ENCODE peak calls at places on chromosomes 5 and 9, in four cellular contexts. One of them, this sample, is unnamed.

GRCh38 chr9:107465467-107466451 is 23.8 kb downstream of the KLF4 start:
- DNase-seq in WTC11: peak
- DNase-seq in HepG2: no peak
- DNase-seq in GM12878: no peak
- DNase-seq in this sample: peak

GRCh38 chr5:127133071-127133470 is 59.8 kb upstream of the C5orf63 start:
- DNase-seq in WTC11: no peak
- DNase-seq in HepG2: no peak
- DNase-seq in GM12878: no peak
- DNase-seq in this sample: no peak

GRCh38 chr5:125390316-125390715 is 643.9 kb upstream of the ZNF608 start:
- DNase-seq in WTC11: no peak
- DNase-seq in HepG2: no peak
- DNase-seq in GM12878: no peak
- DNase-seq in this sample: no peak

GRCh38 chr5:169091396-169091980 is 209.5 kb downstream of the SLIT3 start:
- DNase-seq in WTC11: no peak
- DNase-seq in HepG2: no peak
- DNase-seq in GM12878: no peak
- DNase-seq in this sample: no peak

GRCh38 chr9:137390553-137391410 is 32.2 kb downstream of the EXD3 start:
- DNase-seq in WTC11: no peak
- DNase-seq in HepG2: no peak
- DNase-seq in GM12878: no peak
- DNase-seq in this sample: no peak

GRCh38 chr5:53490747-53491146 is 10.3 kb downstream of the FST start:
- DNase-seq in WTC11: no peak
- DNase-seq in HepG2: peak
- DNase-seq in GM12878: no peak
- DNase-seq in this sample: no peak

GRCh38 chr9:21685502-21685901 is 116.9 kb upstream of the MTAP start:
- DNase-seq in WTC11: no peak
- DNase-seq in HepG2: no peak
- DNase-seq in GM12878: no peak
- DNase-seq in this sample: no peak

GRCh38 chr5:6496207-6496584 is 47.5 kb downstream of the UBE2QL1 start:
- DNase-seq in WTC11: no peak
- DNase-seq in HepG2: no peak
- DNase-seq in GM12878: peak
- DNase-seq in this sample: no peak

GRCh38 chr9:8014987-8015682 is 215.6 kb upstream of the DMAC1 start:
- DNase-seq in WTC11: no peak
- DNase-seq in HepG2: no peak
- DNase-seq in GM12878: no peak
- DNase-seq in this sample: no peak

GRCh38 chr9:78280982-78281668 is 15.8 kb upstream of the PSAT1 start:
- DNase-seq in WTC11: no peak
- DNase-seq in HepG2: peak
- DNase-seq in GM12878: no peak
- DNase-seq in this sample: no peak

GRCh38 chr5:75510417-75510835 is 1.0 kb downstream of the CERT1 start:
- DNase-seq in WTC11: no peak
- DNase-seq in HepG2: peak
- DNase-seq in GM12878: no peak
- DNase-seq in this sample: no peak

GRCh38 chr5:78795757-78796156 is 147.2 kb upstream of the LHFPL2 start:
- DNase-seq in WTC11: no peak
- DNase-seq in HepG2: peak
- DNase-seq in GM12878: no peak
- DNase-seq in this sample: no peak

GRCh38 chr9:89676281-89676680 is 71.5 kb downstream of the GADD45G start:
- DNase-seq in WTC11: no peak
- DNase-seq in HepG2: no peak
- DNase-seq in GM12878: no peak
- DNase-seq in this sample: no peak

GRCh38 chr5:663436-664342 is 29.5 kb downstream of the TPPP start:
- DNase-seq in WTC11: no peak
- DNase-seq in HepG2: no peak
- DNase-seq in GM12878: no peak
- DNase-seq in this sample: no peak

GRCh38 chr5:7169240-7169878 is 226.6 kb upstream of the ADCY2 start:
- DNase-seq in WTC11: no peak
- DNase-seq in HepG2: no peak
- DNase-seq in GM12878: no peak
- DNase-seq in this sample: no peak

GRCh38 chr9:36548454-36548853 is 24.2 kb upstream of the MELK start:
- DNase-seq in WTC11: no peak
- DNase-seq in HepG2: no peak
- DNase-seq in GM12878: no peak
- DNase-seq in this sample: no peak

GRCh38 chr5:41921874-41922273 is 3.2 kb upstream of the FBXO4 start:
- DNase-seq in WTC11: no peak
- DNase-seq in HepG2: no peak
- DNase-seq in GM12878: no peak
- DNase-seq in this sample: no peak

GRCh38 chr9:116389546-116390305 is 236.1 kb downstream of the PAPPA start:
- DNase-seq in WTC11: no peak
- DNase-seq in HepG2: no peak
- DNase-seq in GM12878: no peak
- DNase-seq in this sample: no peak

GRCh38 chr5:86665984-86666760 is 48.4 kb downstream of the COX7C start:
- DNase-seq in WTC11: peak
- DNase-seq in HepG2: no peak
- DNase-seq in GM12878: peak
- DNase-seq in this sample: no peak

GRCh38 chr5:128259530-128260145 is 176.1 kb downstream of the SLC12A2 start:
- DNase-seq in WTC11: no peak
- DNase-seq in HepG2: no peak
- DNase-seq in GM12878: no peak
- DNase-seq in this sample: no peak

GRCh38 chr5:176650354-176650884 is 3.1 kb downstream of the TSPAN17 start:
- DNase-seq in WTC11: no peak
- DNase-seq in HepG2: no peak
- DNase-seq in GM12878: no peak
- DNase-seq in this sample: peak

GRCh38 chr9:124940521-124940893 is 376 bp downstream of the GOLGA1 start:
- DNase-seq in WTC11: no peak
- DNase-seq in HepG2: no peak
- DNase-seq in GM12878: no peak
- DNase-seq in this sample: no peak

GRCh38 chr5:133485468-133485867 is 126.9 kb downstream of the FSTL4 start:
- DNase-seq in WTC11: no peak
- DNase-seq in HepG2: no peak
- DNase-seq in GM12878: no peak
- DNase-seq in this sample: no peak

GRCh38 chr9:106324071-106324470 is 538.9 kb upstream of the ZNF462 start:
- DNase-seq in WTC11: no peak
- DNase-seq in HepG2: no peak
- DNase-seq in GM12878: no peak
- DNase-seq in this sample: no peak

GRCh38 chr5:121870489-121870888 is 18.8 kb downstream of the FTMT start:
- DNase-seq in WTC11: no peak
- DNase-seq in HepG2: no peak
- DNase-seq in GM12878: no peak
- DNase-seq in this sample: no peak

GRCh38 chr5:54590824-54591223 is 73.3 kb downstream of the SNX18 start:
- DNase-seq in WTC11: no peak
- DNase-seq in HepG2: no peak
- DNase-seq in GM12878: no peak
- DNase-seq in this sample: no peak

GRCh38 chr9:4339783-4340335 is 40.0 kb upstream of the GLIS3 start:
- DNase-seq in WTC11: no peak
- DNase-seq in HepG2: no peak
- DNase-seq in GM12878: peak
- DNase-seq in this sample: no peak

GRCh38 chr5:123156577-123157296 is 67.7 kb downstream of the PRDM6 start:
- DNase-seq in WTC11: no peak
- DNase-seq in HepG2: no peak
- DNase-seq in GM12878: no peak
- DNase-seq in this sample: no peak

GRCh38 chr5:84384604-84385575 is at the start of gene EDIL3:
- DNase-seq in WTC11: peak
- DNase-seq in HepG2: no peak
- DNase-seq in GM12878: no peak
- DNase-seq in this sample: no peak

GRCh38 chr5:73964352-73964751 is 338.4 kb downstream of the ARHGEF28 start:
- DNase-seq in WTC11: no peak
- DNase-seq in HepG2: no peak
- DNase-seq in GM12878: no peak
- DNase-seq in this sample: no peak

GRCh38 chr9:96398582-96399334 is 15.2 kb upstream of the SLC35D2 start:
- DNase-seq in WTC11: no peak
- DNase-seq in HepG2: no peak
- DNase-seq in GM12878: no peak
- DNase-seq in this sample: no peak

GRCh38 chr9:20650313-20650712 is 28.0 kb upstream of the MLLT3 start:
- DNase-seq in WTC11: no peak
- DNase-seq in HepG2: no peak
- DNase-seq in GM12878: no peak
- DNase-seq in this sample: no peak

GRCh38 chr9:114224247-114224610 is 68.9 kb downstream of the COL27A1 start:
- DNase-seq in WTC11: no peak
- DNase-seq in HepG2: peak
- DNase-seq in GM12878: no peak
- DNase-seq in this sample: no peak

GRCh38 chr9:105661011-105661410 is 1.2 kb upstream of the TAL2 start:
- DNase-seq in WTC11: no peak
- DNase-seq in HepG2: no peak
- DNase-seq in GM12878: no peak
- DNase-seq in this sample: no peak

GRCh38 chr5:28084069-28084468 is 1045.7 kb upstream of the CDH9 start:
- DNase-seq in WTC11: no peak
- DNase-seq in HepG2: no peak
- DNase-seq in GM12878: no peak
- DNase-seq in this sample: no peak

GRCh38 chr9:116978155-116978554 is 291.1 kb downstream of the TRIM32 start:
- DNase-seq in WTC11: no peak
- DNase-seq in HepG2: no peak
- DNase-seq in GM12878: no peak
- DNase-seq in this sample: no peak

GRCh38 chr5:162456096-162456495 is 388.5 kb downstream of the GABRG2 start:
- DNase-seq in WTC11: no peak
- DNase-seq in HepG2: no peak
- DNase-seq in GM12878: no peak
- DNase-seq in this sample: no peak
- TF ChIP-seq ETV6 in WTC11: no peak
- TF ChIP-seq ETV6 in HepG2: no peak
- TF ChIP-seq ETV6 in GM12878: no peak
- TF ChIP-seq ETV6 in this sample: no peak

DNA sequence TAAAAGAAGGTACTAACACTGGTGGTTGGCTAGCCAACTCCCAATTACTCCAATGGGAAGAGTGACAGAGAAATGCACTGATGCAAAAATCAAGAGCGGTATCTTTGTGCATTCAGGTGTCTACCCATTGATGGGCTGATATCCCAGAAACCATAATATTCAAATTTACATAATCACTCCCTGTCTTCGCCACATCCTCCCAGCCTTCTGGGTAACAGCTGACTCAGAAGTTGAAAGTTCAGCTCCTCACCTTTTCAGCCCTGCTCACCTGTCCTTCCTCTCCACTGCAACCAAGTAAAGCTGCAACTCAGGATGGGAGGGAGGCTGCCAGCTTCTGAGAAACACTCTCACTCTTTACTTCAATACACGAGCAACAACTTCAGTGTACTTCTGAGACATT is 6.9 kb downstream of the SUSD1 start:
- DNase-seq in WTC11: no peak
- DNase-seq in HepG2: no peak
- DNase-seq in GM12878: no peak
- DNase-seq in this sample: no peak
- TF ChIP-seq ETV6 in WTC11: no peak
- TF ChIP-seq ETV6 in HepG2: no peak
- TF ChIP-seq ETV6 in GM12878: no peak
- TF ChIP-seq ETV6 in this sample: no peak

GRCh38 chr9:131119600-131119999 is 5.8 kb upstream of the NUP214 start:
- DNase-seq in WTC11: no peak
- DNase-seq in HepG2: no peak
- DNase-seq in GM12878: no peak
- DNase-seq in this sample: peak
- TF ChIP-seq ETV6 in WTC11: no peak
- TF ChIP-seq ETV6 in HepG2: no peak
- TF ChIP-seq ETV6 in GM12878: no peak
- TF ChIP-seq ETV6 in this sample: no peak

DNA sequence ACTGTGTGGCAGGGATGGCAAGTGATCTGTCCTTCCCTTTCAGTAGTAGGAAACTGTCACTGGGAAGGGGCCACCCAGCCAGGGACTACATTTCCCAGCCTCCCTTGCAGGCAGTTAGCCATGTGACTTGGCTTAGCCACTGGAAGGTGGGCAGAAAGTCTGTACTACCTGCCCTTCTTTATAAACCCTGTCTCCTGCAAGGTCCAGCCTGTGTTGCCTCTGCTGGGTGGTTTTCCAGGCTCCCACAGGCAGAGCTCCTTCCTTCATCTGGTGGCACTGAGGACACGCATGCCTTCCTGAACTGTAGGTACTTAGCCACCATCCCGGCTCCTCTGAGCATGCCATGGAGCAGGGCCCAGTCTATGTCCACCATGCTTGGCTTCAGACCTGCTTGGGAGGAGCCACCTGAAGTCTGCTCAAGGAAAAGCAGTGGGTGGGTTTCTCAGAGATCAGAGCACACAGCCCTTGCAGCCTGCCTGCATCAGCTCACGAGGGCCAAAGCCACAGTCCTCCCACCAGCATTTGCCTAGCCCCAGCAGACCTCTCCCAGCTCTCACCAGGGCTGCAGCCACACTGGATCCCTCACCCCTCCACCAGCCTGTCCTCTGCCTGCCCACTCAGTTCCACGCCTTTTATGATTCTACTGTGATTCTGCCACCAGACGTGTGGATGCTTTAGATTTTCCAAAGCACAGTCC is 16.7 kb upstream of the SLC25A51 start:
- DNase-seq in WTC11: peak
- DNase-seq in HepG2: no peak
- DNase-seq in GM12878: no peak
- DNase-seq in this sample: peak
- TF ChIP-seq ETV6 in WTC11: no peak
- TF ChIP-seq ETV6 in HepG2: no peak
- TF ChIP-seq ETV6 in GM12878: no peak
- TF ChIP-seq ETV6 in this sample: no peak

DNA sequence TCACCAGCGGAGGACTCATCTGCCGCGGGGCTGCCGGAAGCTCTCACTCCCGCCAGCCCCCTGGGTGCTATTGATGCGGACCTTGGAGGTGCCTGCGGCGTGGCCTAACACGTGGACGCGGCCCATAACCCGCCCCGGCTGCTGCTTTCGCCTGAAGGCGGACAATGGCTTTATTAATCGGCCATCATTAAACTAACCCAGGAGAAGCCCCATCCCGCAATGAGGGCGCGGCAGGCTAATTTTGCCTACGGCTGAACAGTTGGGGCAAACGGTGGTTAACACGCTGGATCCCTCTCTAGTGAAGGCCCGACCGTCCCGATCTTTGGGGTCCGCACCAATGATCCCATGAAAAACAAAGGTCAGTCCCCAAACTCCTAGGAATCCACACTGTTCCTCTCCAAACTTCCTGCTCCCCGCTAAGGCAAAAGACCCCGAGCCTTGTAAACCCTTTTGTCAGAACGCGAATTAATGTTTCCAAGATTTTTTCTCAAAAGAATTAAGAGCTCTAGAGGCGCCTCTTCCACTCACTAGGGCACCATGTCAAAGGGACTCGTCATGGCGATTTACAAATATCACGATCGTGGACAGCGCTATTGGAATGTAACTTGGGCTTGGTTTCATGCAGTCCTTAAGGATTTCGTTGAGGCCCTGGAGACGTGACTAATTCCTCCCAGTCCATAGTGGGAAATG is 193.2 kb downstream of the MEF2C start:
- DNase-seq in WTC11: no peak
- DNase-seq in HepG2: no peak
- DNase-seq in GM12878: no peak
- DNase-seq in this sample: no peak
- TF ChIP-seq ETV6 in WTC11: no peak
- TF ChIP-seq ETV6 in HepG2: no peak
- TF ChIP-seq ETV6 in GM12878: no peak
- TF ChIP-seq ETV6 in this sample: no peak

This sample was measured in K562.